ENCODE peak calls at places on chromosomes 5 and 9, in seven cellular contexts. One of them, this sample, is unnamed.

GRCh38 chr5:79962580-79963222 is 28.4 kb downstream of the MTX3 start:
- DNase-seq in neuronal stem cell: peak
- DNase-seq in trophoblast cell: no peak
- DNase-seq in IMR-90: peak
- DNase-seq in mesendoderm: peak
- DNase-seq in mesenchymal stem cell: peak
- DNase-seq in H1: no peak
- DNase-seq in this sample: no peak

GRCh38 chr5:105042623-105043022 is 1480.0 kb upstream of the NUDT12 start:
- DNase-seq in neuronal stem cell: no peak
- DNase-seq in trophoblast cell: no peak
- DNase-seq in IMR-90: no peak
- DNase-seq in mesendoderm: no peak
- DNase-seq in mesenchymal stem cell: no peak
- DNase-seq in H1: no peak
- DNase-seq in this sample: no peak

GRCh38 chr9:110033869-110034268 is 174.1 kb downstream of the C9orf152 start:
- DNase-seq in neuronal stem cell: no peak
- DNase-seq in trophoblast cell: peak
- DNase-seq in IMR-90: no peak
- DNase-seq in mesendoderm: peak
- DNase-seq in mesenchymal stem cell: no peak
- DNase-seq in H1: no peak
- DNase-seq in this sample: no peak

GRCh38 chr5:126358525-126358924 is 64.7 kb upstream of the GRAMD2B start:
- DNase-seq in neuronal stem cell: no peak
- DNase-seq in trophoblast cell: no peak
- DNase-seq in IMR-90: peak
- DNase-seq in mesendoderm: peak
- DNase-seq in mesenchymal stem cell: peak
- DNase-seq in H1: no peak
- DNase-seq in this sample: no peak

GRCh38 chr5:150066901-150067396 is 19.4 kb downstream of the CSF1R start:
- DNase-seq in neuronal stem cell: no peak
- DNase-seq in trophoblast cell: no peak
- DNase-seq in IMR-90: peak
- DNase-seq in mesendoderm: no peak
- DNase-seq in mesenchymal stem cell: peak
- DNase-seq in H1: no peak
- DNase-seq in this sample: no peak

GRCh38 chr5:101153526-101153925 is 250.4 kb upstream of the ST8SIA4 start:
- DNase-seq in neuronal stem cell: no peak
- DNase-seq in trophoblast cell: no peak
- DNase-seq in IMR-90: no peak
- DNase-seq in mesendoderm: no peak
- DNase-seq in mesenchymal stem cell: no peak
- DNase-seq in H1: no peak
- DNase-seq in this sample: no peak

GRCh38 chr5:102014371-102014770 is 281.7 kb downstream of the SLCO4C1 start:
- DNase-seq in neuronal stem cell: no peak
- DNase-seq in trophoblast cell: no peak
- DNase-seq in IMR-90: no peak
- DNase-seq in mesendoderm: no peak
- DNase-seq in mesenchymal stem cell: no peak
- DNase-seq in H1: no peak
- DNase-seq in this sample: no peak

GRCh38 chr5:138275379-138275782 is 960 bp upstream of the GFRA3 start:
- DNase-seq in neuronal stem cell: no peak
- DNase-seq in trophoblast cell: no peak
- DNase-seq in IMR-90: no peak
- DNase-seq in mesendoderm: peak
- DNase-seq in mesenchymal stem cell: peak
- DNase-seq in H1: no peak
- DNase-seq in this sample: no peak

GRCh38 chr5:150302301-150303069 is at the start of gene ARSI:
- DNase-seq in neuronal stem cell: peak
- DNase-seq in trophoblast cell: peak
- DNase-seq in IMR-90: no peak
- DNase-seq in mesendoderm: peak
- DNase-seq in mesenchymal stem cell: peak
- DNase-seq in H1: no peak
- DNase-seq in this sample: peak

GRCh38 chr5:67353500-67353931 is 156.9 kb upstream of the CD180 start:
- DNase-seq in neuronal stem cell: no peak
- DNase-seq in trophoblast cell: no peak
- DNase-seq in IMR-90: no peak
- DNase-seq in mesendoderm: no peak
- DNase-seq in mesenchymal stem cell: peak
- DNase-seq in H1: no peak
- DNase-seq in this sample: no peak

GRCh38 chr9:111661150-111661801 is at the start of gene GNG10:
- DNase-seq in neuronal stem cell: peak
- DNase-seq in trophoblast cell: peak
- DNase-seq in IMR-90: peak
- DNase-seq in mesendoderm: peak
- DNase-seq in mesenchymal stem cell: peak
- DNase-seq in H1: no peak
- DNase-seq in this sample: peak

GRCh38 chr5:80725446-80725845 is 70.7 kb upstream of the DHFR start:
- DNase-seq in neuronal stem cell: no peak
- DNase-seq in trophoblast cell: no peak
- DNase-seq in IMR-90: no peak
- DNase-seq in mesendoderm: no peak
- DNase-seq in mesenchymal stem cell: no peak
- DNase-seq in H1: no peak
- DNase-seq in this sample: no peak

GRCh38 chr9:114889802-114890224 is 40.6 kb downstream of the TNFSF8 start:
- DNase-seq in neuronal stem cell: no peak
- DNase-seq in trophoblast cell: no peak
- DNase-seq in IMR-90: no peak
- DNase-seq in mesendoderm: no peak
- DNase-seq in mesenchymal stem cell: peak
- DNase-seq in H1: no peak
- DNase-seq in this sample: no peak

GRCh38 chr9:18608371-18608770 is 134.4 kb downstream of the ADAMTSL1 start:
- DNase-seq in neuronal stem cell: no peak
- DNase-seq in trophoblast cell: no peak
- DNase-seq in IMR-90: no peak
- DNase-seq in mesendoderm: no peak
- DNase-seq in mesenchymal stem cell: no peak
- DNase-seq in H1: no peak
- DNase-seq in this sample: no peak
- H2AK5ac ChIP-seq in neuronal stem cell: no peak
- H2AK5ac ChIP-seq in trophoblast cell: no peak
- H2AK5ac ChIP-seq in IMR-90: no peak
- H2AK5ac ChIP-seq in mesendoderm: no peak
- H2AK5ac ChIP-seq in mesenchymal stem cell: no peak
- H2AK5ac ChIP-seq in H1: no peak
- H2AK5ac ChIP-seq in this sample: no peak

GRCh38 chr9:83030391-83031107 is 32.4 kb downstream of the RASEF start:
- DNase-seq in neuronal stem cell: no peak
- DNase-seq in trophoblast cell: peak
- DNase-seq in IMR-90: no peak
- DNase-seq in mesendoderm: no peak
- DNase-seq in mesenchymal stem cell: no peak
- DNase-seq in H1: no peak
- DNase-seq in this sample: no peak

GRCh38 chr9:83034587-83034986 is 28.4 kb downstream of the RASEF start:
- DNase-seq in neuronal stem cell: no peak
- DNase-seq in trophoblast cell: no peak
- DNase-seq in IMR-90: peak
- DNase-seq in mesendoderm: no peak
- DNase-seq in mesenchymal stem cell: peak
- DNase-seq in H1: no peak
- DNase-seq in this sample: no peak

GRCh38 chr9:83036043-83036442 is 26.9 kb downstream of the RASEF start:
- DNase-seq in neuronal stem cell: no peak
- DNase-seq in trophoblast cell: no peak
- DNase-seq in IMR-90: no peak
- DNase-seq in mesendoderm: no peak
- DNase-seq in mesenchymal stem cell: no peak
- DNase-seq in H1: no peak
- DNase-seq in this sample: no peak

GRCh38 chr9:83034026-83034425 is 28.9 kb downstream of the RASEF start:
- DNase-seq in neuronal stem cell: no peak
- DNase-seq in trophoblast cell: no peak
- DNase-seq in IMR-90: peak
- DNase-seq in mesendoderm: no peak
- DNase-seq in mesenchymal stem cell: peak
- DNase-seq in H1: no peak
- DNase-seq in this sample: no peak

DNA sequence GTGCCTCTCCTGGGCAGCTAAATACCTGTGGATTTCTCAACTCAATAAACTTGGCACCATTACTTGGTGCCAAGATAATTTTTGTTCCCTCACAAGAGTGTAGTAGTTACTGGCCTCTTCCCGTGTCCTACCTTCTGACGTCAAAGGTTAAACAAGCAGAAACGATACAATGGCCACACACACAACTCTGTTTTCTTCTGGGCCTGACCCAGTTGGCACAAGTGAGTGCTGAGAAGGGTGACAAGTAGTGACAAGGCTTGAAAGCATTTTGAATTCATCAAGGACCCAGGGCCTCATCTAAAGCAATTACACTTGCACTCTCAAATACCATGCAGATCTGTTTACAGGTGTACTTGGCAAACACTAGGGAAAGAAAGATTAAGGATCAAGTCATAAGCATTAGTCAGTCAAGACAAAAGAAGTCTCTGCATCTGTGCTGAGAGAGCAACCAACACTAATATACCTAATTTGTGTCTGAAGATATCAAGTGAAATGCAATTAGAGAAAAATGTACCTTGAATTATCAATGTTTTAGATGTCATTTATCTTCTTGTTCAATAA is 30.8 kb downstream of the RASEF start:
- DNase-seq in neuronal stem cell: no peak
- DNase-seq in trophoblast cell: no peak
- DNase-seq in IMR-90: no peak
- DNase-seq in mesendoderm: no peak
- DNase-seq in mesenchymal stem cell: no peak
- DNase-seq in H1: no peak
- DNase-seq in this sample: no peak
- H2AK5ac ChIP-seq in neuronal stem cell: no peak
- H2AK5ac ChIP-seq in trophoblast cell: no peak
- H2AK5ac ChIP-seq in IMR-90: no peak
- H2AK5ac ChIP-seq in mesendoderm: no peak
- H2AK5ac ChIP-seq in mesenchymal stem cell: no peak
- H2AK5ac ChIP-seq in H1: no peak
- H2AK5ac ChIP-seq in this sample: no peak

GRCh38 chr5:94402096-94402495 is 216.3 kb downstream of the KIAA0825 start:
- DNase-seq in neuronal stem cell: no peak
- DNase-seq in trophoblast cell: no peak
- DNase-seq in IMR-90: peak
- DNase-seq in mesendoderm: no peak
- DNase-seq in mesenchymal stem cell: no peak
- DNase-seq in H1: no peak
- DNase-seq in this sample: no peak
- H2AK5ac ChIP-seq in neuronal stem cell: no peak
- H2AK5ac ChIP-seq in trophoblast cell: no peak
- H2AK5ac ChIP-seq in IMR-90: no peak
- H2AK5ac ChIP-seq in mesendoderm: no peak
- H2AK5ac ChIP-seq in mesenchymal stem cell: no peak
- H2AK5ac ChIP-seq in H1: no peak
- H2AK5ac ChIP-seq in this sample: no peak

GRCh38 chr5:37841223-37841622 is 1.4 kb upstream of the GDNF start:
- DNase-seq in neuronal stem cell: no peak
- DNase-seq in trophoblast cell: no peak
- DNase-seq in IMR-90: no peak
- DNase-seq in mesendoderm: no peak
- DNase-seq in mesenchymal stem cell: no peak
- DNase-seq in H1: no peak
- DNase-seq in this sample: no peak
- H2AK5ac ChIP-seq in neuronal stem cell: no peak
- H2AK5ac ChIP-seq in trophoblast cell: no peak
- H2AK5ac ChIP-seq in IMR-90: no peak
- H2AK5ac ChIP-seq in mesendoderm: no peak
- H2AK5ac ChIP-seq in mesenchymal stem cell: no peak
- H2AK5ac ChIP-seq in H1: no peak
- H2AK5ac ChIP-seq in this sample: no peak

This sample was measured in H9.